ENCODE peak calls at places on chromosomes 1 and 21, in nine cellular contexts. B is vagina, G is BJ, T is upper lobe of right lung, M is neural progenitor cell, H is GM06990, V is GM13976, Z is lung, F is lower leg skin. R is an unnamed sample.
A peak's percentile ranks its signal among the peaks of the same experiment; 100 is the strongest.

GRCh38 chr1:163875214-163875926 is 553.6 kb downstream of the NUF2 start:
- DNase-seq in B (no peak), G (peak; percentile 86), T (no peak), M (peak; percentile 13), H (no peak), V (no peak), Z (no peak), F (peak; percentile 64), R (no peak)

GRCh38 chr1:202836616-202837403 is 26.1 kb downstream of the PCAT6 start:
- DNase-seq in B (no peak), G (no peak), T (no peak), M (no peak), H (no peak), V (no peak), Z (no peak), F (no peak), R (no peak)

GRCh38 chr21:27246741-27247140 is 279.9 kb upstream of the ADAMTS5 start:
- DNase-seq in B (no peak), G (no peak), T (no peak), M (no peak), H (no peak), V (no peak), Z (no peak), F (no peak), R (no peak)

GRCh38 chr1:177811461-177811860 is 158.4 kb downstream of the SEC16B start:
- DNase-seq in B (no peak), G (no peak), T (no peak), M (no peak), H (no peak), V (no peak), Z (no peak), F (no peak), R (no peak)

GRCh38 chr1:95321516-95321915 is 87.5 kb downstream of the RWDD3 start:
- DNase-seq in B (no peak), G (no peak), T (no peak), M (no peak), H (no peak), V (no peak), Z (no peak), F (no peak), R (no peak)

GRCh38 chr1:204624631-204625216 is 60.8 kb downstream of the LRRN2 start:
- DNase-seq in B (no peak), G (no peak), T (no peak), M (peak; percentile 8), H (no peak), V (no peak), Z (no peak), F (no peak), R (no peak)

GRCh38 chr1:53511933-53512806 is 53.0 kb downstream of the DMRTB1 start:
- DNase-seq in B (no peak), G (peak; percentile 95), T (no peak), M (no peak), H (no peak), V (no peak), Z (no peak), F (no peak), R (no peak)

GRCh38 chr21:39656209-39656608 is 43.5 kb downstream of the B3GALT5 start:
- DNase-seq in B (no peak), G (no peak), T (peak; percentile 41), M (no peak), H (no peak), V (no peak), Z (no peak), F (no peak), R (no peak)

GRCh38 chr1:156693858-156694562 is 11.4 kb downstream of the CRABP2 start:
- DNase-seq in B (no peak), G (no peak), T (no peak), M (peak; percentile 35), H (no peak), V (no peak), Z (no peak), F (no peak), R (no peak)

GRCh38 chr1:242005866-242006565 is 7.1 kb upstream of the MAP1LC3C start:
- DNase-seq in B (no peak), G (no peak), T (no peak), M (no peak), H (no peak), V (no peak), Z (no peak), F (no peak), R (no peak)

GRCh38 chr1:80656011-80656627 is 1144.6 kb upstream of the ADGRL2 start:
- DNase-seq in B (no peak), G (no peak), T (no peak), M (peak; percentile 58), H (no peak), V (peak; percentile 11), Z (no peak), F (no peak), R (no peak)

GRCh38 chr1:7539772-7540175 is 231.3 kb upstream of the VAMP3 start:
- DNase-seq in B (no peak), G (no peak), T (peak; percentile 82), M (peak; percentile 76), H (no peak), V (no peak), Z (peak; percentile 62), F (peak; percentile 24), R (no peak)
- TF ChIP-seq CTCF in B (no peak), G (peak; percentile 37), T (peak; percentile 43), M (peak; percentile 70), H (peak; percentile 47), V (no peak), Z (no peak), F (no peak), R (no peak)

GRCh38 chr1:231796141-231796540 is 169.6 kb downstream of the DISC1 start:
- DNase-seq in B (no peak), G (no peak), T (no peak), M (no peak), H (no peak), V (no peak), Z (no peak), F (no peak), R (no peak)

GRCh38 chr1:231799363-231799986 is 172.9 kb downstream of the DISC1 start:
- DNase-seq in B (no peak), G (no peak), T (no peak), M (no peak), H (no peak), V (no peak), Z (no peak), F (no peak), R (no peak)

GRCh38 chr1:231792634-231793033 is 166.0 kb downstream of the DISC1 start:
- DNase-seq in B (no peak), G (no peak), T (no peak), M (no peak), H (no peak), V (no peak), Z (no peak), F (no peak), R (no peak)

GRCh38 chr1:231793893-231794292 is 167.3 kb downstream of the DISC1 start:
- DNase-seq in B (no peak), G (no peak), T (no peak), M (no peak), H (no peak), V (no peak), Z (no peak), F (no peak), R (no peak)
- TF ChIP-seq CTCF in B (no peak), G (no peak), T (no peak), M (no peak), H (no peak), V (no peak), Z (no peak), F (no peak), R (no peak)

GRCh38 chr1:5009376-5010065 is 355.1 kb downstream of the AJAP1 start:
- DNase-seq in B (no peak), G (no peak), T (no peak), M (no peak), H (no peak), V (no peak), Z (no peak), F (no peak), R (no peak)

GRCh38 chr1:5005171-5005570 is 350.8 kb downstream of the AJAP1 start:
- DNase-seq in B (no peak), G (no peak), T (no peak), M (no peak), H (no peak), V (no peak), Z (no peak), F (no peak), R (no peak)

GRCh38 chr1:5010656-5011055 is 356.2 kb downstream of the AJAP1 start:
- DNase-seq in B (no peak), G (no peak), T (no peak), M (no peak), H (no peak), V (no peak), Z (no peak), F (no peak), R (no peak)

GRCh38 chr1:5010236-5010635 is 355.8 kb downstream of the AJAP1 start:
- DNase-seq in B (no peak), G (no peak), T (no peak), M (no peak), H (no peak), V (no peak), Z (no peak), F (no peak), R (no peak)
- TF ChIP-seq CTCF in B (no peak), G (no peak), T (no peak), M (no peak), H (no peak), V (no peak), Z (no peak), F (no peak), R (no peak)

GRCh38 chr1:91406773-91407389 is 2.2 kb upstream of the HFM1 start:
- DNase-seq in B (no peak), G (no peak), T (no peak), M (no peak), H (no peak), V (no peak), Z (no peak), F (no peak), R (no peak)
- TF ChIP-seq CTCF in B (no peak), G (peak; percentile 32), T (peak; percentile 24), M (peak; percentile 37), H (no peak), V (no peak), Z (no peak), F (no peak), R (no peak)

GRCh38 chr1:14910947-14911721 is 242.4 kb upstream of the TMEM51 start:
- DNase-seq in B (no peak), G (no peak), T (no peak), M (no peak), H (no peak), V (no peak), Z (no peak), F (no peak), R (no peak)
- TF ChIP-seq CTCF in B (no peak), G (no peak), T (no peak), M (no peak), H (no peak), V (no peak), Z (no peak), F (no peak), R (no peak)